ENCODE peak calls at places on chromosomes 4 and X, in nine cellular contexts. T is upper lobe of right lung, M is breast epithelium, E is aorta, S is pancreas, C is SJSA1, H is psoas muscle, Z is A549, V is cardiac muscle cell. Q is an unnamed sample.

GRCh38 chr4:78625073-78625472 is 73.5 kb downstream of the ANXA3 start:
- DNase-seq in V (no peak), E (no peak), Z (no peak), S (no peak), C (no peak), T (no peak), H (no peak), M (no peak), Q (no peak)

GRCh38 chrX:54994099-54994498 is at the start of gene PFKFB1:
- DNase-seq in Z (no peak), S (no peak), V (no peak), E (no peak), T (no peak), H (no peak), C (no peak), M (no peak), Q (no peak)

GRCh38 chrX:11446951-11447350 is 153.7 kb downstream of the AMELX start:
- DNase-seq in Z (no peak), E (no peak), M (no peak), S (no peak), T (no peak), C (no peak), V (peak; percentile 25), H (no peak), Q (no peak)

GRCh38 chr4:87017580-87018061 is 82.8 kb downstream of the AFF1 start:
- DNase-seq in Z (peak; percentile 68), H (no peak), S (no peak), T (no peak), V (peak; percentile 88), C (no peak), E (no peak), M (no peak), Q (no peak)

GRCh38 chr4:67394771-67395310 is 150.5 kb downstream of the CENPC start:
- DNase-seq in V (no peak), T (no peak), S (no peak), H (no peak), C (no peak), M (no peak), Z (no peak), E (no peak), Q (no peak)

GRCh38 chr4:3436798-3437581 is 4.8 kb upstream of the HGFAC start:
- DNase-seq in E (peak; percentile 74), S (peak; percentile 52), Z (peak; percentile 76), T (peak; percentile 79), V (peak; percentile 25), M (peak; percentile 73), C (peak; percentile 47), H (peak; percentile 54), Q (no peak)

GRCh38 chr4:78721739-78722138 is 54.4 kb upstream of the BMP2K start:
- DNase-seq in E (no peak), V (no peak), Z (no peak), C (no peak), S (no peak), H (no peak), M (no peak), T (no peak), Q (no peak)

GRCh38 chr4:82718067-82718935 is 80.3 kb downstream of the SCD5 start:
- DNase-seq in C (no peak), Z (no peak), M (no peak), T (no peak), V (peak; percentile 84), S (no peak), H (peak; percentile 54), E (no peak), Q (no peak)

GRCh38 chrX:17038681-17039161 is 92.3 kb downstream of the REPS2 start:
- DNase-seq in S (no peak), E (no peak), H (no peak), Z (no peak), M (no peak), T (no peak), C (no peak), V (peak; percentile 91), Q (no peak)

GRCh38 chrX:17035111-17035510 is 88.7 kb downstream of the REPS2 start:
- DNase-seq in V (no peak), C (no peak), E (no peak), Z (no peak), H (no peak), T (no peak), S (no peak), M (no peak), Q (no peak)

GRCh38 chrX:17033225-17033624 is 86.8 kb downstream of the REPS2 start:
- DNase-seq in S (no peak), Z (no peak), M (no peak), C (no peak), T (no peak), H (no peak), E (no peak), V (no peak), Q (no peak)

GRCh38 chrX:17038277-17038676 is 91.8 kb downstream of the REPS2 start:
- DNase-seq in E (no peak), V (peak; percentile 48), H (no peak), M (no peak), Z (no peak), C (no peak), T (no peak), S (no peak), Q (no peak)

GRCh38 chrX:17036172-17036961 is 89.9 kb downstream of the REPS2 start:
- DNase-seq in H (no peak), Z (no peak), C (no peak), V (no peak), E (no peak), S (no peak), T (no peak), M (no peak), Q (no peak)
- H3K4me3 ChIP-seq in H (no peak overlapping the region), Z (no peak overlapping the region), C (no peak overlapping the region), V (no peak overlapping the region), E (no peak overlapping the region), S (no peak overlapping the region), T (no peak overlapping the region), M (no peak overlapping the region), Q (no peak overlapping the region)

GRCh38 chr4:172706000-172706399 is 462.6 kb upstream of the GALNT7 start:
- DNase-seq in H (no peak), S (no peak), T (no peak), M (no peak), C (no peak), V (no peak), Z (no peak), E (no peak), Q (no peak)

GRCh38 chr4:172705565-172705964 is 463.0 kb upstream of the GALNT7 start:
- DNase-seq in S (no peak), Z (no peak), V (no peak), T (no peak), E (no peak), C (no peak), M (no peak), H (no peak), Q (no peak)

GRCh38 chr4:172709376-172709775 is 459.2 kb upstream of the GALNT7 start:
- DNase-seq in E (no peak), C (no peak), V (no peak), Z (no peak), H (no peak), T (no peak), S (no peak), M (no peak), Q (no peak)

GRCh38 chr4:172708184-172708583 is 460.4 kb upstream of the GALNT7 start:
- DNase-seq in S (no peak), C (no peak), H (no peak), E (no peak), M (no peak), T (no peak), V (no peak), Z (no peak), Q (no peak)

GRCh38 chr4:172707622-172708021 is 461.0 kb upstream of the GALNT7 start:
- DNase-seq in S (no peak), T (no peak), C (no peak), Z (no peak), M (no peak), V (no peak), E (no peak), H (no peak), Q (no peak)
- H3K4me1 ChIP-seq in S (no peaks in the 10 kb centered on the region), T (no peaks in the 10 kb centered on the region), C (no peaks in the 10 kb centered on the region), Z (no peaks in the 10 kb centered on the region), M (no peaks in the 10 kb centered on the region), V (no peaks in the 10 kb centered on the region), E (no peaks in the 10 kb centered on the region), H (no peaks in the 10 kb centered on the region), Q (no peaks in the 10 kb centered on the region)

GRCh38 chrX:139640259-139640658 is 67.7 kb downstream of the MCF2 start:
- DNase-seq in E (no peak), Z (no peak), M (no peak), S (no peak), V (no peak), H (no peak), T (no peak), C (no peak), Q (no peak)

GRCh38 chrX:139647597-139647996 is 60.4 kb downstream of the MCF2 start:
- DNase-seq in E (no peak), C (no peak), M (no peak), Z (no peak), T (no peak), V (no peak), H (no peak), S (no peak), Q (no peak)

GRCh38 chrX:139639253-139639652 is 68.7 kb downstream of the MCF2 start:
- DNase-seq in H (no peak), E (peak; percentile 38), C (no peak), Z (no peak), V (no peak), S (no peak), T (no peak), M (no peak), Q (no peak)

GRCh38 chrX:139642241-139642927 is 65.6 kb downstream of the MCF2 start:
- DNase-seq in M (no peak), E (no peak), Z (no peak), S (no peak), H (no peak), C (no peak), T (no peak), V (peak; percentile 6), Q (no peak)
- H3K4me3 ChIP-seq in M (no peak overlapping the region), E (peak overlapping the region; percentile 59), Z (no peak overlapping the region), S (no peak overlapping the region), H (no peak overlapping the region), C (no peak overlapping the region), T (no peak overlapping the region), V (no peak overlapping the region), Q (no peak overlapping the region)

GRCh38 chrX:12887767-12888166 is 18.7 kb upstream of the TLR8 start:
- DNase-seq in V (no peak), M (no peak), C (no peak), H (no peak), T (no peak), E (no peak), Z (no peak), S (no peak), Q (no peak)

GRCh38 chrX:12891915-12892506 is 14.4 kb upstream of the TLR8 start:
- DNase-seq in E (no peak), Z (no peak), S (no peak), M (no peak), H (no peak), C (no peak), T (no peak), V (no peak), Q (no peak)

GRCh38 chrX:12891167-12891566 is 15.3 kb upstream of the TLR8 start:
- DNase-seq in S (no peak), V (no peak), T (no peak), E (no peak), C (no peak), M (no peak), H (no peak), Z (no peak), Q (no peak)

GRCh38 chrX:12887141-12887540 is 19.3 kb upstream of the TLR8 start:
- DNase-seq in H (no peak), E (no peak), S (no peak), M (no peak), V (no peak), T (no peak), C (no peak), Z (no peak), Q (no peak)

GRCh38 chrX:12890467-12890866 is 16.0 kb upstream of the TLR8 start:
- DNase-seq in C (no peak), V (peak; percentile 68), E (no peak), H (no peak), T (no peak), Z (no peak), M (no peak), S (no peak), Q (no peak)
- H3K4me1 ChIP-seq in C (peaks cover 8% of the 10 kb centered on the region), V (no peaks in the 10 kb centered on the region), E (no peaks in the 10 kb centered on the region), H (no peaks in the 10 kb centered on the region), T (no peaks in the 10 kb centered on the region), Z (no peaks in the 10 kb centered on the region), M (no peaks in the 10 kb centered on the region), S (no peaks in the 10 kb centered on the region), Q (no peaks in the 10 kb centered on the region)

Q was measured in suprapubic skin.